ENCODE peak calls at places on chromosome 21, in nine cellular contexts. K is A549; T is lung; U is CD8-positive, alpha-beta memory T cell; V is psoas muscle; Q is fibroblast of lung; E is aorta; Y is PC-3; B is pancreas. W is an unnamed sample. For H3K4me1, the result is how much of the 10 kb centered on the place peaks cover.

GRCh38 chr21:32332463-32332951 is 33.9 kb downstream of the MRAP start:
- DNase-seq in T (no peak), B (no peak), E (no peak), K (no peak), Q (no peak), U (no peak), V (no peak), Y (no peak), W (no peak)

GRCh38 chr21:33419538-33420123 is 16.4 kb downstream of the IFNGR2 start:
- DNase-seq in V (peak), U (no peak), K (peak), T (no peak), E (no peak), Q (peak), Y (peak), B (no peak), W (no peak)

GRCh38 chr21:26964379-26964778 is 2.5 kb downstream of the ADAMTS5 start:
- DNase-seq in B (no peak), U (no peak), Y (no peak), T (peak), K (no peak), E (peak), Q (peak), V (peak), W (no peak)

GRCh38 chr21:28704746-28705145 is 287.9 kb downstream of the LTN1 start:
- DNase-seq in Y (no peak), Q (peak), V (no peak), E (peak), U (no peak), B (no peak), K (no peak), T (no peak), W (no peak)

GRCh38 chr21:15526793-15527192 is 203.0 kb upstream of the USP25 start:
- DNase-seq in K (no peak), Y (no peak), V (no peak), T (no peak), Q (no peak), B (no peak), U (no peak), E (no peak), W (no peak)

GRCh38 chr21:40404319-40404906 is 442.5 kb downstream of the DSCAM start:
- DNase-seq in Q (no peak), Y (no peak), B (no peak), K (no peak), E (no peak), U (no peak), T (peak), V (no peak), W (no peak)

GRCh38 chr21:43921979-43922945 is 57.2 kb downstream of the AGPAT3 start:
- DNase-seq in E (no peak), Y (no peak), B (no peak), U (no peak), K (no peak), T (no peak), Q (no peak), V (no peak), W (no peak)

GRCh38 chr21:41228006-41228370 is 60.0 kb downstream of the BACE2 start:
- DNase-seq in E (no peak), Y (no peak), V (no peak), T (no peak), B (no peak), K (no peak), Q (no peak), U (no peak), W (no peak)

GRCh38 chr21:31342328-31342727 is 1.7 kb downstream of the TIAM1 start:
- DNase-seq in U (no peak), B (no peak), K (no peak), Y (peak), E (no peak), T (no peak), Q (no peak), V (no peak), W (no peak)

GRCh38 chr21:15430577-15430976 is 299.2 kb upstream of the USP25 start:
- DNase-seq in Q (no peak), B (no peak), Y (no peak), K (no peak), U (no peak), E (no peak), V (no peak), T (no peak), W (no peak)

GRCh38 chr21:46193829-46194373 is 9.6 kb upstream of the SPATC1L start:
- DNase-seq in Y (no peak), E (peak), B (no peak), V (no peak), Q (no peak), K (no peak), U (no peak), T (no peak), W (no peak)

GRCh38 chr21:41783476-41784150 is 16.8 kb upstream of the RIPK4 start:
- DNase-seq in V (no peak), E (no peak), Q (no peak), T (no peak), Y (peak), U (no peak), K (peak), B (no peak), W (no peak)

GRCh38 chr21:41390043-41390639 is 28.3 kb downstream of the MX2 start:
- DNase-seq in T (no peak), K (no peak), Q (no peak), U (no peak), V (no peak), E (no peak), Y (no peak), B (no peak), W (no peak)

GRCh38 chr21:45523411-45524101 is 18.7 kb downstream of the SLC19A1 start:
- DNase-seq in Q (no peak), T (no peak), Y (no peak), V (peak), B (no peak), E (peak), U (no peak), K (no peak), W (no peak)

GRCh38 chr21:45996311-45997204 is 15.0 kb downstream of the COL6A1 start:
- DNase-seq in E (peak), Y (no peak), B (no peak), V (no peak), U (no peak), K (no peak), T (no peak), Q (no peak), W (no peak)

GRCh38 chr21:45592208-45592619 is 50.0 kb upstream of the SLC19A1 start:
- DNase-seq in V (no peak), Q (no peak), Y (no peak), B (no peak), K (no peak), E (no peak), T (no peak), U (peak), W (no peak)

GRCh38 chr21:35051287-35051818 is 2.3 kb upstream of the RUNX1 start:
- DNase-seq in V (peak), B (peak), Y (peak), T (peak), K (peak), E (peak), U (peak), Q (peak), W (no peak)
- H3K27ac ChIP-seq in V (peak), B (no peak), Y (peak), T (peak), K (peak), E (peak), U (peak), Q (peak), W (peak)

DNA sequence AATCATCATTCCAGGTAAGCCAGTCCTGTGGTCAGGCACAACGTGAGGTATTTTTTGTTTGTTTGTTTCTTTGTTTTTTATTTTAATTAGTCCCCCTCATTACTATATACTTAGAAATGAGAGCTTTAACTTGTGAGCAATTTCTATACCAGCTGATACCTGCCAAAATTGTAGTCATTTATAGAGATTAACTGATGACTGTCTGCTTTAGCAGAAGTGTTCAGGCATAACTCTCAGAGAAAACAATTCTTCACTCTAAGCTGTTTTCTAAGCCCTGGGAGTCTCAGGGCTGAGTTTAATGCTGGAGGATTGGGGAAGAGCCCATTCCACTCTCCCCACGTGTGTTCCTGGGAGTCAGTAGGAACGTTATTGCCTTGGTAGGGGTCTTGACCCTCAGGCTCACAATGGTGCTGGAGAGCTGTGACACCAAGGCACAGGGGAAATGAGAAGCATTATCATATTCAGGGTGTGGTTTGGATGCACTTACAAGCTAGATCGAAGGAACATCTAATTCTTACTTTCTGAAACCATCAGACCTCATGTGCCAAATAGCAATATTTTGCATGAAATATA is 168.2 kb downstream of the CLIC6 start:
- DNase-seq in V (no peak), Q (no peak), E (no peak), T (no peak), B (no peak), U (no peak), K (no peak), Y (no peak), W (no peak)
- H3K4me3 ChIP-seq in V (no peak), Q (peak), E (no peak), T (no peak), B (no peak), U (no peak), K (peak), Y (peak), W (no peak)

GRCh38 chr21:38297871-38298270 is 41.1 kb downstream of the KCNJ15 start:
- DNase-seq in U (no peak), K (no peak), V (no peak), Y (no peak), B (no peak), Q (no peak), E (no peak), T (no peak), W (no peak)
- H3K4me1 ChIP-seq in U (under half), K (under half), V (under half), Y (under half), B (under half), Q (under half), E (under half), T (under half), W (under half)

GRCh38 chr21:36773111-36773510 is 74.2 kb downstream of the SIM2 start:
- DNase-seq in U (no peak), E (peak), V (peak), B (peak), Q (peak), T (peak), Y (peak), K (peak), W (no peak)

GRCh38 chr21:36768496-36768895 is 69.6 kb downstream of the SIM2 start:
- DNase-seq in U (no peak), Q (no peak), V (no peak), B (no peak), E (no peak), T (no peak), K (no peak), Y (no peak), W (no peak)

GRCh38 chr21:36776981-36777617 is 78.2 kb downstream of the SIM2 start:
- DNase-seq in E (no peak), U (no peak), K (no peak), Q (no peak), T (no peak), B (no peak), V (no peak), Y (no peak), W (no peak)

GRCh38 chr21:36769051-36769867 is 70.3 kb downstream of the SIM2 start:
- DNase-seq in B (no peak), T (no peak), Q (peak), Y (no peak), V (no peak), U (no peak), E (no peak), K (no peak), W (no peak)

DNA sequence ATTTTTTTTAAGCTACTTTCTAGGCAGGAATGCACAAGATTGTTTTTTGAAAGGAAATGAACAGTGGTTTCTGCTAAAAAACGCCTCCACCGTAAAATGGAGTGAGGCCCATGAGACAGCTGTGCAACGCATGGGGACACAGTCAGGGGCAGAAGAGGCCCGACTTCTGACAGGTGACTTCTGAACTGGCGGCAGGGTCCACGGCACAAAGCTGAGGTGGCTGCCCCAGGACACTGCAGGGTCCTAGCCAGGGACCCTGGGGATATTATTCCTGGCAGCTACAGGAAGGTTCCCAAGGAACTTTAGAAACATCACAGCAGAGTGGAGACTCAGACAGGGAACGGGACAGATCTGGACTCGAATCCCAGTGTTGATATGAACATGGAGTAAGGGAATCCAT is 75.1 kb downstream of the SIM2 start:
- DNase-seq in K (no peak), V (no peak), E (no peak), Q (no peak), B (no peak), U (no peak), T (no peak), Y (no peak), W (no peak)
- H3K27ac ChIP-seq in K (no peak), V (peak), E (no peak), Q (no peak), B (no peak), U (no peak), T (no peak), Y (no peak), W (no peak)

W was measured in Panc1.